ENCODE peak calls at places on chromosome 10, in nine cellular contexts. D is H1, Y is uterus, Q is prostate gland, A is GM12878, E is vagina, L is right lobe of liver, P is stomach, J is spleen. F is an unnamed sample.

GRCh38 chr10:96835826-96836365 is 3.8 kb downstream of the LCOR start:
- DNase-seq in D (no peak), Y (no peak), Q (no peak), A (no peak), E (no peak), L (no peak), P (no peak), J (no peak), F (no peak)

GRCh38 chr10:323651-324293 is 188.5 kb downstream of the ZMYND11 start:
- DNase-seq in D (no peak), Y (peak), Q (no peak), A (peak), E (peak), L (no peak), P (peak), J (peak), F (peak)

GRCh38 chr10:62643612-62644587 is 160.6 kb upstream of the ADO start:
- DNase-seq in D (no peak), Y (no peak), Q (no peak), A (no peak), E (no peak), L (no peak), P (no peak), J (no peak), F (no peak)

GRCh38 chr10:110859947-110860376 is 11.8 kb upstream of the PDCD4 start:
- DNase-seq in D (no peak), Y (no peak), Q (no peak), A (no peak), E (no peak), L (no peak), P (no peak), J (no peak), F (no peak)

GRCh38 chr10:21989453-21990154 is 13.9 kb downstream of the DNAJC1 start:
- DNase-seq in D (peak), Y (peak), Q (peak), A (no peak), E (no peak), L (no peak), P (peak), J (no peak), F (no peak)

GRCh38 chr10:110893559-110894179 is 21.9 kb downstream of the PDCD4 start:
- DNase-seq in D (no peak), Y (no peak), Q (no peak), A (no peak), E (no peak), L (no peak), P (no peak), J (no peak), F (no peak)

GRCh38 chr10:114174462-114175190 is 623 bp upstream of the CCDC186 start:
- DNase-seq in D (no peak), Y (no peak), Q (peak), A (no peak), E (peak), L (peak), P (peak), J (peak), F (peak)

GRCh38 chr10:127243490-127244272 is 47.3 kb upstream of the INSYN2A start:
- DNase-seq in D (peak), Y (no peak), Q (no peak), A (no peak), E (no peak), L (no peak), P (peak), J (no peak), F (no peak)

GRCh38 chr10:87861034-87861433 is 2.3 kb downstream of the KLLN start:
- DNase-seq in D (no peak), Y (no peak), Q (no peak), A (no peak), E (no peak), L (no peak), P (no peak), J (no peak), F (no peak)

GRCh38 chr10:60282771-60283353 is 106.8 kb downstream of the ANK3 start:
- DNase-seq in D (no peak), Y (no peak), Q (peak), A (no peak), E (no peak), L (no peak), P (no peak), J (no peak), F (no peak)

GRCh38 chr10:28241766-28242399 is 61.0 kb downstream of the MPP7 start:
- DNase-seq in D (no peak), Y (no peak), Q (peak), A (peak), E (no peak), L (no peak), P (no peak), J (no peak), F (no peak)

GRCh38 chr10:99435986-99436633 is 5.7 kb upstream of the GOT1 start:
- DNase-seq in D (no peak), Y (no peak), Q (peak), A (no peak), E (no peak), L (no peak), P (no peak), J (no peak), F (no peak)

GRCh38 chr10:21655687-21656086 is 121.7 kb downstream of the MLLT10 start:
- DNase-seq in D (no peak), Y (no peak), Q (no peak), A (no peak), E (no peak), L (no peak), P (no peak), J (no peak), F (no peak)

GRCh38 chr10:45379891-45380540 is 6.0 kb downstream of the ALOX5 start:
- DNase-seq in D (no peak), Y (no peak), Q (no peak), A (no peak), E (no peak), L (no peak), P (no peak), J (peak), F (peak)

GRCh38 chr10:59585046-59585700 is 124.5 kb downstream of the SLC16A9 start:
- DNase-seq in D (no peak), Y (no peak), Q (peak), A (no peak), E (no peak), L (no peak), P (no peak), J (no peak), F (no peak)

GRCh38 chr10:29681700-29682444 is 47.1 kb upstream of the SVIL start:
- DNase-seq in D (no peak), Y (no peak), Q (no peak), A (no peak), E (no peak), L (no peak), P (no peak), J (peak), F (no peak)

GRCh38 chr10:127802532-127803055 is 65.6 kb downstream of the FOXI2 start:
- DNase-seq in D (no peak), Y (no peak), Q (no peak), A (no peak), E (no peak), L (no peak), P (no peak), J (no peak), F (no peak)

GRCh38 chr10:6148908-6149307 is 53.8 kb upstream of the PFKFB3 start:
- DNase-seq in D (no peak), Y (no peak), Q (no peak), A (no peak), E (no peak), L (no peak), P (no peak), J (no peak), F (no peak)

GRCh38 chr10:6153845-6154244 is 48.9 kb upstream of the PFKFB3 start:
- DNase-seq in D (no peak), Y (no peak), Q (no peak), A (no peak), E (no peak), L (peak), P (no peak), J (peak), F (no peak)

GRCh38 chr10:6154566-6154965 is 48.2 kb upstream of the PFKFB3 start:
- DNase-seq in D (no peak), Y (no peak), Q (no peak), A (no peak), E (no peak), L (no peak), P (no peak), J (no peak), F (no peak)

GRCh38 chr10:6148251-6148691 is 54.5 kb upstream of the PFKFB3 start:
- DNase-seq in D (no peak), Y (no peak), Q (no peak), A (no peak), E (no peak), L (no peak), P (no peak), J (peak), F (no peak)

GRCh38 chr10:6151087-6151977 is 51.4 kb upstream of the PFKFB3 start:
- DNase-seq in D (peak), Y (peak), Q (peak), A (peak), E (no peak), L (peak), P (peak), J (peak), F (no peak)
- TF ChIP-seq POLR2A in D (no peak), Y (no peak), Q (no peak), A (no peak), E (no peak), L (no peak), P (no peak), J (no peak), F (no peak)

GRCh38 chr10:75754096-75754495 is 322.7 kb downstream of the LRMDA start:
- DNase-seq in D (no peak), Y (no peak), Q (no peak), A (no peak), E (no peak), L (no peak), P (no peak), J (no peak), F (no peak)

GRCh38 chr10:75751232-75751631 is 319.8 kb downstream of the LRMDA start:
- DNase-seq in D (no peak), Y (no peak), Q (no peak), A (no peak), E (no peak), L (no peak), P (no peak), J (no peak), F (no peak)

GRCh38 chr10:75755528-75755927 is 324.1 kb downstream of the LRMDA start:
- DNase-seq in D (no peak), Y (no peak), Q (no peak), A (no peak), E (no peak), L (peak), P (no peak), J (no peak), F (no peak)
- TF ChIP-seq POLR2A in D (no peak), Y (no peak), Q (no peak), A (no peak), E (no peak), L (no peak), P (no peak), J (no peak), F (no peak)

DNA sequence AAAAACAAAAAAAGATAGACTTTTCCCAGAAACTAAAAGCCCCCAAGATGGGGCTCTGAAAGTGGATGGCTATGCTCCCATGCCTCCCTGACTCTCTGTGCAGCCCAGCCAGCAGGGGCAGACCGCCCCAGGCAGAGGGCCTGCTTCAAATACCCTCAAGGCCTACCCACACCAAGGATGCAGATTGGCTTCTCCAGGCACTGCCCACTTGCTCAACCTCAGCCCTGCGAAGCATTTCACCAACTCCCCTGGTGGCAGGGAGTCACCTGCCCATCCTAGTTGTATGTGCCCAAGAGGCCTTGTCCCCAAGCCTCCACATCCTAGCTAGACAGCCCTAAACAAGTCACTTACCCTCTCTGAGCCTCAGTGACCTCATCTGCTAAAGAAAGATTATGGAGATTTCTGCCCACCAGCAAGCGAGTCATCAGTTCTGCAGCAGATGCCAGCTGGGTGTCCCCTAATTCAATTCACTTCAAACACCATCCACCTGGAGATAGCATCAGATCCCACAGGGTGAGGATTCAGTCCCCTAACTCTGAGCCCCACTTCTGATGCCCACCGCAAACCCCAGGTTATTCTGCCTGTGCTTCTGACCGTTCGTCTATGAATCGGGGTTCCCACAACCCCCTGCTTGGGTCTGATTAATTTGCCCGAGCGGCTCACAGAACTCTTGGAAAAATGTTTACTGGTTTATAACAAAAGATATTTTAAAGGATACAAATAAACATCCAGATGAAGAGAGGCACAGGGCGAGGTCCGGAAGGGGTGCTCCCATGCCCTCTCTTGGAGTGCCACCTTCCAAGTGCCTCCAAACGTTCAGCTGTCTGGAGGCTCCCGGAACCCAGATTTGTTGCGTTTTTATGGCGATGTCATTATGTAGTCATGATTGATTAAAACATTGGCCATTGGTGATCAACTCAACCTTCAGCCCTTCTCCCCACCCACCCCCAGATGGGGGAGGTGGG is 18.6 kb upstream of the ZMIZ1 start:
- DNase-seq in D (no peak), Y (peak), Q (no peak), A (no peak), E (no peak), L (peak), P (no peak), J (peak), F (peak)
- TF ChIP-seq POLR2A in D (no peak), Y (no peak), Q (no peak), A (no peak), E (no peak), L (no peak), P (no peak), J (no peak), F (no peak)

GRCh38 chr10:67851229-67851628 is 13.2 kb upstream of the DNAJC12 start:
- DNase-seq in D (no peak), Y (no peak), Q (no peak), A (no peak), E (no peak), L (no peak), P (no peak), J (no peak), F (no peak)

GRCh38 chr10:67853512-67853911 is 15.5 kb upstream of the DNAJC12 start:
- DNase-seq in D (no peak), Y (no peak), Q (no peak), A (no peak), E (no peak), L (no peak), P (no peak), J (no peak), F (no peak)

DNA sequence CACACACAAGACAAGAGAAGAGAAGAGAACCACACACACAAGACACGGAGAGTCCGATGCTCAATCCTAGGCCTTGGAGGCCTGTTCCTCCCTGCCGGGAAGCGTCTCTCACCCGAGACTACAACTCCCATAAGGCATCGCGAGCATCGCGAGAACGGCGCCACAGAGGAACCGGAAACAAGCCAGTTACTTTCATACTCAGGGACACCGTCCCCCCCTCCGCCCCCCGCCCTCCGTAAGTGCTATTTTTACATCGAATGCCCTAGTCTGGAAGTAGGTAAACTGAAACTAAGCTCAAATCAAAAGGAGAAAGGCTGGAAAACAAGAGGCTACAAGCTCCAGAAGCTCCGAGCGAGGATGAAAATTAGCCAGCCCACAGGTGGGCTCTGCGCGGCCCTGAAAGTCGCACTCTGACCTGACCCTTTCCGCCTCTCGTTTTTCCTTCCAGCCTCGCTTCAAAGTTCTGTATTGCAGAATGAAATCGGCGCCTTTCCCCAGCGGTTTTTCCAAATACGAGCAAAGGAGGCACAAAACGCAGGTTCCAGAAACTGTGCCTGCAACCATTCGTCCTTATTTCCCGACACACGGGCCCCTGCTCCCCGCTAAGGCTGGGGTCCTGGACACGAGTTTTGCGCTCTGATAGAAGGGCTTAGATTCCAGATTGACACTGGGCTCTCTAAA is 11.5 kb upstream of the DNAJC12 start:
- DNase-seq in D (peak), Y (peak), Q (peak), A (peak), E (peak), L (peak), P (peak), J (peak), F (peak)
- TF ChIP-seq POLR2A in D (peak), Y (peak), Q (peak), A (peak), E (no peak), L (peak), P (no peak), J (no peak), F (no peak)